ENCODE peak calls at places on chromosomes 2 and 18, in seven cellular contexts. Q, F, D, G, E, B and P are unnamed samples. For H3K9me3, the result is how much of the 10 kb centered on the place peaks cover.

GRCh38 chr2:67701011-67701410 is 303.9 kb downstream of the ETAA1 start:
- DNase-seq in Q (no peak), F (no peak), D (no peak), G (no peak), E (peak), B (no peak), P (peak)

GRCh38 chr2:96918754-96919550 is 49.1 kb upstream of the SEMA4C start:
- DNase-seq in Q (peak), F (no peak), D (no peak), G (no peak), E (no peak), B (no peak), P (no peak)

GRCh38 chr2:12314119-12314735 is 402.5 kb upstream of the TRIB2 start:
- DNase-seq in Q (no peak), F (no peak), D (no peak), G (no peak), E (no peak), B (no peak), P (no peak)

GRCh38 chr2:196344397-196344796 is 173.0 kb upstream of the STK17B start:
- DNase-seq in Q (no peak), F (no peak), D (no peak), G (no peak), E (no peak), B (no peak), P (no peak)

GRCh38 chr2:235418918-235419317 is 74.9 kb upstream of the AGAP1 start:
- DNase-seq in Q (no peak), F (no peak), D (no peak), G (peak), E (no peak), B (no peak), P (no peak)

GRCh38 chr2:65626831-65627230 is 194.4 kb upstream of the SPRED2 start:
- DNase-seq in Q (no peak), F (no peak), D (no peak), G (peak), E (peak), B (no peak), P (no peak)

GRCh38 chr2:159516241-159516758 is 100.0 kb downstream of the BAZ2B start:
- DNase-seq in Q (no peak), F (peak), D (peak), G (peak), E (peak), B (no peak), P (no peak)

GRCh38 chr2:5111581-5111980 is 580.6 kb upstream of the SOX11 start:
- DNase-seq in Q (no peak), F (peak), D (no peak), G (no peak), E (no peak), B (no peak), P (no peak)

GRCh38 chr2:209661286-209661685 is 110.3 kb upstream of the UNC80 start:
- DNase-seq in Q (no peak), F (no peak), D (no peak), G (no peak), E (no peak), B (no peak), P (no peak)

GRCh38 chr2:36335597-36335996 is 20.0 kb upstream of the CRIM1 start:
- DNase-seq in Q (no peak), F (no peak), D (no peak), G (no peak), E (no peak), B (no peak), P (no peak)

GRCh38 chr2:180205616-180206271 is 198.6 kb upstream of the CWC22 start:
- DNase-seq in Q (no peak), F (no peak), D (no peak), G (no peak), E (no peak), B (no peak), P (no peak)

GRCh38 chr2:17626986-17627385 is 86.5 kb downstream of the VSNL1 start:
- DNase-seq in Q (no peak), F (no peak), D (no peak), G (no peak), E (no peak), B (no peak), P (no peak)

GRCh38 chr2:44753552-44754285 is 187.8 kb upstream of the SIX3 start:
- DNase-seq in Q (no peak), F (no peak), D (no peak), G (no peak), E (peak), B (no peak), P (peak)

GRCh38 chr2:172098650-172099471 is 3.8 kb downstream of the DLX2 start:
- DNase-seq in Q (peak), F (peak), D (peak), G (peak), E (no peak), B (no peak), P (peak)

GRCh38 chr2:188292446-188293239 is 969 bp downstream of the GULP1 start:
- DNase-seq in Q (peak), F (peak), D (no peak), G (peak), E (peak), B (peak), P (peak)

DNA sequence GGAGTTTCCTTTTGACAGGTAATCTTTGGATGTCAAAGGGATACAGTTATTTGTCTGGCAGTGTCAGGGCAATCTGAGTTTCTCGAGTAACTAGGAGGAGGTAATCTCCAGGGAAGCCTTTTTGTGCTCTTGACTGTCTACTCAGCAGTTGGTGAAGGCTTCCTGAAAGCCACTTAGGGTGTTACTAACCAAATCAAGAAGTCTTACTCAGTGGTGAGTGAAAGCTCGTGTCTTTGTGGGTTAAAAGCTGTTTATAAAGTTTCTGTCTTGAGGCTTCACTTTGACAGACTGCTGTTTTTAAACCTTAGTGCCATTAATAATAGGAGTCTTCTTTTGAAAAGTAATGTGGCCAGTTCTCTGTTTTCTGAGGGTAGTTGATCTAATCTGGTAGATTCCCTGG is 1.7 kb downstream of the THSD7B start:
- DNase-seq in Q (no peak), F (no peak), D (no peak), G (no peak), E (no peak), B (no peak), P (no peak)
- H3K4me3 ChIP-seq in Q (no peak), F (no peak), D (no peak), G (no peak), E (no peak), B (no peak), P (no peak)

GRCh38 chr2:601387-601698 is 75.9 kb downstream of the TMEM18 start:
- DNase-seq in Q (no peak), F (no peak), D (no peak), G (no peak), E (no peak), B (no peak), P (no peak)
- H3K9me3 ChIP-seq in Q (under half), F (under half), D (under half), G (under half), E (under half), B (under half), P (under half)

DNA sequence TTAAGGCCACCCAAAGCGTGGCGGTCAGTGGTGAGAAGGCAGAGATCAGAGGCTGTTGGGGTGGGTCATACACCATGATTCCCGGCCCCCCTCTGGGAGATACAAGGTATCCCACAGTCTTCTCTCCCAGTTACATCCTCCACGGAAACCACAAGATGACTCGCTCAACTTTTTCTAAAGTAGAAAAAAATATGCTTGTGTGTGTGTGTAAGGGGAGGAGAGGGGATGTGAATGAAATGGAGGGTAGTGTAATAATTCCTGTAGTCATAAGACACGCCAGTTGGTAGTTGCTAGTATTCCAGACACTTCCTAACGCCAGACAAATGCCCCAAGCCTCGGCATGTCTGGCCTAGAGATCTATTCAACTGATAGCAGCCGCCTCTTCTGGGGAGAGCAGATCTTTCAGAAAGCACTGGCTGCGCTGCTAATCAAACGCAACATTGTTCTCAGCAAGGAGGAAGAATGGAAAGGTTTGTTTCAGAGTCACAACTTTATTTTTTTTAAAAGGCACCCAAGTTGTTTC is 143.5 kb downstream of the TGIF1 start:
- DNase-seq in Q (no peak), F (peak), D (no peak), G (peak), E (peak), B (no peak), P (peak)
- H3K4me3 ChIP-seq in Q (peak), F (peak), D (peak), G (peak), E (no peak), B (peak), P (no peak)

DNA sequence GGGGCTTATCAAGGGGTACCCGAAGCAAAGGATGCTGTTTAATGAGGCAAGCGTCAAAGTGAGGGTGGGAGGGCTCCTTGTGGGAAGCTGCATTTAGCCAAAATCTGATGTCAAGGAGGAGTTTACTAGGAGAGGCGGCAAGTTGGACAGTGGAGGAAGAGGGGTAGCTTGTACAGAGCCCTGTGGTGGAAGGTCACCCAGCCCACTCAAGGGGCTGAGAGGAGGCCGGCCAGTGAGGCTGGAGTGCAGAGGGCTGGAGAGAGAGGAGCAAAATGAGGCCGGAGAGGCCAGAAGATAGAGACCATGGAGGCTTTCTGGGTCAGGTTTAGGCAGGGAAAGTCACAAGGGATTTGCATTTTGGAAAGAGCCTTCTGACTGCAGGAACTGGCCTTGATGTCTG is 49.5 kb downstream of the ASB1 start:
- DNase-seq in Q (no peak), F (no peak), D (no peak), G (no peak), E (no peak), B (no peak), P (no peak)
- H3K9me3 ChIP-seq in Q (under half), F (under half), D (under half), G (under half), E (under half), B (under half), P (under half)

GRCh38 chr2:66693007-66693965 is 258.4 kb downstream of the MEIS1 start:
- DNase-seq in Q (no peak), F (no peak), D (no peak), G (no peak), E (peak), B (no peak), P (no peak)

GRCh38 chr2:66692521-66692920 is 257.6 kb downstream of the MEIS1 start:
- DNase-seq in Q (no peak), F (no peak), D (no peak), G (no peak), E (peak), B (no peak), P (no peak)

GRCh38 chr2:66689456-66690051 is 254.6 kb downstream of the MEIS1 start:
- DNase-seq in Q (no peak), F (no peak), D (no peak), G (no peak), E (no peak), B (no peak), P (no peak)

GRCh38 chr2:66688951-66689350 is 254.0 kb downstream of the MEIS1 start:
- DNase-seq in Q (no peak), F (no peak), D (no peak), G (no peak), E (no peak), B (no peak), P (no peak)

DNA sequence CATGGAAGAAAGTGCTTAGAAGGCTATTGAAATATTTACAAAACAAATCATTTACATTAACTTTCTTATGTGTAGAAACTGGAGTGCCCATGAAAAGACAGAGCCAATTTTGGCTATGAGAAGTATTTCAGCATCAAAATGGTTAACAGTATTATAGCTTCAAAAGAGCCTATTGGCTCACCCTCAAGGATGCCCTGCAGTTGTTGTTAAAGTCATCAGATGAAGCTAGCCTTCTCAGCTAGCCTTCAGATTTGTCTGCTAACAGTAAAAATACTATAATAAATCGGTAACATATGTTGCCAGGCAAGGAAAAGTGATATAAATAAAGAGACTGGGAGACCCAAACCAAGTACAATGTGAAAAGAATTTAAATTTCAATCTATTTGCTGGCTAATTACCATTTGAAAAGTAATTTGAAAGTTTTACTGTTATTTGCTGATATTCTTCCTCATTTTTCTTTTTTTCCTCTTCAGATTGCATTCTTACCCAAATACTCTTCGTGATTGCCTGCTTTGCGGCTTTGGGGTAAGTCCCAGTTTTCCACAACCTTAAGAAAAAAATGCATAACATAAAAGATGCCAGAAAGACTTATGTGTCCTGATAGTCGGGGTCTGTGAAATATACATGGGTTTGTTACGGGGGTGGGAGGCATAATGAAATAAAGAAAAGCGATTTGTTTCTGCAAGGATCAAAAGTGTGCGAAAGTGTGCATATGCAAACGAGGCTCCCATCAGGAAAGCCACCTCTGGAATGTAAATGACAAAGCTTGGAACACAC is 256.5 kb downstream of the MEIS1 start:
- DNase-seq in Q (no peak), F (no peak), D (no peak), G (peak), E (peak), B (no peak), P (no peak)
- H3K4me3 ChIP-seq in Q (no peak), F (no peak), D (no peak), G (no peak), E (no peak), B (no peak), P (no peak)

DNA sequence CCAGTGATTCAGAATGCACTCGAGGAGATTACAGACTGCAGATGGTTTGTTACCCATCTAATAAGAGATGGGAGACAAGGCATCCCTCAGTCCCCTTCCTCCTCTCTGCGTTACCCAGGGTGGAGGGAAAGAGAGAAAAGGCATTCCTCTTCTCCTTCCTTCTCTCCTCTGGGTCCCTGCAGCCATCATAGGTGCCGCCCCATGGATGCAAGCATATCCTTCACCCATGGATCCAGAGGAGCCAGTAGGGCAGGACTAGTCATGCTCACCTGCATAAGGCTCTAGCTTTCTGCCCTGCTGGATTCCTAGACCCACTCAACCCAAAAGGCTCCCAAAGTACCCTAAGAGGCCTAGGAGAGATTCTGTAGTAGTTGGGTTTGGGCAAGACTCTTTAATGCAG is 20.4 kb downstream of the CMPK2 start:
- DNase-seq in Q (no peak), F (no peak), D (no peak), G (peak), E (peak), B (no peak), P (no peak)
- H3K9me3 ChIP-seq in Q (half or more), F (under half), D (half or more), G (under half), E (under half), B (under half), P (under half)

DNA sequence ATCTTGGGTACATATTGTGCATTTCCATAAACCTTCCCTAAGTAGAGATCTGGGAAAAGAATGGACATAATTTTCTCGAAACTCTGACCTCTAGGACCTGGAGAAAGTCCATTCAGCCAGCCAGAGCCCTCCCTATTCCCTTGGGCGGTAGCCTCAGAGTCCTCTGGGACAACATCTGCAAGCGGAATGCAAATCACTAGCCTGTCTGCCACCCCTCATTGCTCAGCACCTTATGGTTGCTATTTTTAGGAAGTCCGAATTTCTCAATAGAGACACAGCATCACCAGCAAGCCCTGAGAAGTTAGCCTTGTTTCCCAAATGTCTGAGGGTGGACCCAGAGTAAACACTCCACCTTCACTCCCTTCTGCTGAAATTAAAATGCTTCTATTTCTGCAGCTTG is 17.6 kb upstream of the CD28 start:
- DNase-seq in Q (peak), F (peak), D (no peak), G (peak), E (peak), B (no peak), P (peak)
- H3K4me3 ChIP-seq in Q (no peak), F (no peak), D (no peak), G (peak), E (no peak), B (no peak), P (no peak)